ENCODE peak calls at places on chromosome 22, in six cellular contexts. R is stimulated activated CD4-positive, alpha-beta T cell treated with anti-CD3 and anti-CD28 coated beads, Interleukin-4, amount 100 ng/mL, for 4 hours; C is GM23248; Y is brain microvascular endothelial cell; S is ovary; X is CD8-positive, alpha-beta T cell. U is an unnamed sample.

GRCh38 chr22:42360348-42360747 is 71.9 kb downstream of the NFAM1 start:
- DNase-seq in S (no peak), C (no peak), Y (no peak), X (no peak), R (no peak), U (no peak)

GRCh38 chr22:43828711-43829447 is 16.8 kb upstream of the EFCAB6 start:
- DNase-seq in X (no peak), R (no peak), S (peak; percentile 65), C (peak; percentile 63), Y (peak; percentile 4), U (peak; percentile 76)

GRCh38 chr22:24091551-24092420 is 80.7 kb downstream of the CABIN1 start:
- DNase-seq in X (no peak), R (no peak), S (peak; percentile 34), Y (no peak), C (no peak), U (no peak)

GRCh38 chr22:23504522-23504921 is 75.6 kb downstream of the IGLL1 start:
- DNase-seq in C (no peak), R (no peak), Y (no peak), X (no peak), S (peak; percentile 84), U (no peak)

GRCh38 chr22:40332319-40332781 is 13.9 kb upstream of the ADSL start:
- DNase-seq in S (no peak), R (no peak), C (no peak), Y (peak; percentile 72), X (no peak), U (peak; percentile 20)

GRCh38 chr22:41140365-41140957 is 48.1 kb downstream of the EP300 start:
- DNase-seq in Y (no peak), X (no peak), R (no peak), S (no peak), C (peak; percentile 42), U (no peak)

GRCh38 chr22:39360674-39361413 is 11.1 kb downstream of the SYNGR1 start:
- DNase-seq in Y (no peak), R (no peak), X (no peak), C (no peak), S (no peak), U (no peak)

GRCh38 chr22:28547132-28547842 is 132.4 kb downstream of the TTC28 start:
- DNase-seq in R (no peak), Y (no peak), X (no peak), C (peak; percentile 76), S (no peak), U (peak; percentile 78)

GRCh38 chr22:28009272-28009827 is 90.3 kb upstream of the PITPNB start:
- DNase-seq in S (peak; percentile 85), X (peak; percentile 46), Y (peak; percentile 84), R (peak; percentile 69), C (peak; percentile 84), U (peak; percentile 84)

GRCh38 chr22:32744560-32744959 is 56.9 kb upstream of the TIMP3 start:
- DNase-seq in R (no peak), X (no peak), Y (no peak), C (no peak), S (no peak), U (no peak)

U was measured in cardiac fibroblast.